ENCODE peak calls at places on chromosomes 3 and 15, in six cellular contexts. I is caudate nucleus, S is SJSA1, V is neuronal stem cell, U is adrenal gland, K is brain microvascular endothelial cell. A is an unnamed sample.

GRCh38 chr3:139421459-139421858 is 32.0 kb upstream of the COPB2 start:
- DNase-seq in U (no peak), I (no peak), S (no peak), K (no peak), V (no peak), A (no peak)

GRCh38 chr15:28023933-28024888 is 74.9 kb downstream of the OCA2 start:
- DNase-seq in I (no peak), K (no peak), V (no peak), U (no peak), S (no peak), A (no peak)

GRCh38 chr3:172094621-172095557 is 55.5 kb downstream of the FNDC3B start:
- DNase-seq in S (no peak), I (no peak), K (peak), V (no peak), U (no peak), A (no peak)

GRCh38 chr3:11832964-11833621 is 13.6 kb downstream of the TAMM41 start:
- DNase-seq in U (peak), S (no peak), K (peak), I (no peak), V (no peak), A (no peak)

GRCh38 chr3:137792633-137793271 is 28.6 kb downstream of the SOX14 start:
- DNase-seq in I (no peak), K (peak), V (no peak), U (no peak), S (no peak), A (no peak)

GRCh38 chr3:11346416-11346815 is 74.2 kb downstream of the ATG7 start:
- DNase-seq in U (no peak), K (no peak), I (no peak), V (no peak), S (no peak), A (peak)

GRCh38 chr3:186630950-186631624 is 9.1 kb upstream of the FETUB start:
- DNase-seq in S (no peak), U (no peak), I (no peak), V (no peak), K (no peak), A (no peak)

GRCh38 chr3:4508048-4508981 is 15.2 kb downstream of the ITPR1 start:
- DNase-seq in U (no peak), S (no peak), K (no peak), V (no peak), I (no peak), A (no peak)

GRCh38 chr15:92809064-92809879 is 90.9 kb upstream of the CHD2 start:
- DNase-seq in S (peak), V (peak), U (peak), I (peak), K (peak), A (peak)

GRCh38 chr3:170908235-170909116 is at the start of gene EIF5A2:
- DNase-seq in I (peak), S (peak), K (peak), V (peak), U (peak), A (peak)

GRCh38 chr3:141427764-141428163 is 59.1 kb upstream of the RASA2 start:
- DNase-seq in V (no peak), K (no peak), I (no peak), S (no peak), U (no peak), A (no peak)

GRCh38 chr3:95438274-95438673 is 1375.4 kb downstream of the NSUN3 start:
- DNase-seq in I (no peak), S (no peak), V (no peak), U (no peak), K (no peak), A (no peak)

GRCh38 chr15:69234676-69235075 is 64.0 kb upstream of the PAQR5 start:
- DNase-seq in V (no peak), I (no peak), U (no peak), S (no peak), K (no peak), A (no peak)

GRCh38 chr3:4261411-4261810 is 41.8 kb upstream of the SETMAR start:
- DNase-seq in I (no peak), U (no peak), V (no peak), S (no peak), K (no peak), A (no peak)

GRCh38 chr3:186638259-186638658 is 1.9 kb upstream of the FETUB start:
- DNase-seq in K (no peak), I (no peak), U (no peak), V (no peak), S (no peak), A (no peak)

GRCh38 chr3:182596673-182597410 is 196.5 kb upstream of the ATP11B start:
- DNase-seq in K (no peak), S (no peak), I (no peak), V (no peak), U (no peak), A (no peak)

GRCh38 chr3:95705786-95706418 is 1108.5 kb upstream of the EPHA6 start:
- DNase-seq in I (no peak), V (no peak), K (no peak), S (no peak), U (no peak), A (no peak)

GRCh38 chr3:157789162-157789561 is 285.9 kb upstream of the VEPH1 start:
- DNase-seq in I (no peak), S (no peak), U (no peak), V (no peak), K (no peak), A (no peak)

GRCh38 chr15:40843885-40844542 is at the start of gene SPINT1:
- DNase-seq in I (no peak), V (no peak), S (no peak), U (no peak), K (no peak), A (no peak)

GRCh38 chr15:45429974-45430792 is 51.8 kb upstream of the GATM start:
- DNase-seq in S (peak), I (no peak), U (peak), V (peak), K (peak), A (peak)

GRCh38 chr3:87025636-87026035 is 34.7 kb upstream of the VGLL3 start:
- DNase-seq in I (no peak), K (no peak), V (no peak), S (no peak), U (no peak), A (no peak)

GRCh38 chr3:141230293-141230692 is 1.3 kb upstream of the PXYLP1 start:
- DNase-seq in U (no peak), S (no peak), I (no peak), V (no peak), K (no peak), A (no peak)

GRCh38 chr15:60814062-60814461 is 335.1 kb upstream of the ICE2 start:
- DNase-seq in U (no peak), I (no peak), V (no peak), K (no peak), S (no peak), A (no peak)

GRCh38 chr3:20077054-20077453 is 36.8 kb downstream of the KAT2B start:
- DNase-seq in I (no peak), V (no peak), U (no peak), K (no peak), S (no peak), A (no peak)

GRCh38 chr15:56732881-56733130 is 503 bp downstream of the ZNF280D start:
- DNase-seq in I (no peak), K (peak), S (no peak), V (no peak), U (peak), A (no peak)

GRCh38 chr3:88195951-88196434 is 46.2 kb downstream of the C3orf38 start:
- DNase-seq in V (no peak), K (peak), S (no peak), U (no peak), I (no peak), A (peak)

GRCh38 chr15:72117448-72117697 is 577 bp downstream of the MYO9A start:
- DNase-seq in U (peak), S (peak), V (peak), K (peak), I (no peak), A (peak)

GRCh38 chr3:122668930-122669730 is 11.5 kb upstream of the PARP14 start:
- DNase-seq in I (no peak), K (peak), U (no peak), S (no peak), V (no peak), A (peak)

GRCh38 chr15:99343836-99344551 is 92.7 kb downstream of the LRRC28 start:
- DNase-seq in V (no peak), S (no peak), K (no peak), U (no peak), I (no peak), A (no peak)

GRCh38 chr15:70044168-70044567 is 53.5 kb downstream of the TLE3 start:
- DNase-seq in K (no peak), I (no peak), V (no peak), U (no peak), S (no peak), A (no peak)

GRCh38 chr15:65132841-65133549 is 613 bp downstream of the PDCD7 start:
- DNase-seq in V (peak), I (no peak), U (peak), K (peak), S (peak), A (peak)

GRCh38 chr3:188244395-188244861 is 90.5 kb downstream of the LPP start:
- DNase-seq in U (no peak), S (peak), I (no peak), V (no peak), K (peak), A (no peak)

GRCh38 chr3:172648736-172649135 is 62.1 kb downstream of the NCEH1 start:
- DNase-seq in V (no peak), U (no peak), I (no peak), K (no peak), S (no peak), A (no peak)

GRCh38 chr3:97820780-97821179 is 1.0 kb upstream of the CRYBG3 start:
- DNase-seq in S (no peak), I (no peak), V (no peak), K (no peak), U (no peak), A (no peak)
- H3K27ac ChIP-seq in S (no peak), I (peak), V (no peak), K (no peak), U (no peak), A (no peak)

GRCh38 chr15:76034111-76034510 is 21.9 kb upstream of the NRG4 start:
- DNase-seq in V (no peak), S (no peak), K (no peak), U (no peak), I (no peak), A (no peak)
- H3K27ac ChIP-seq in V (no peak), S (no peak), K (no peak), U (no peak), I (no peak), A (no peak)

DNA sequence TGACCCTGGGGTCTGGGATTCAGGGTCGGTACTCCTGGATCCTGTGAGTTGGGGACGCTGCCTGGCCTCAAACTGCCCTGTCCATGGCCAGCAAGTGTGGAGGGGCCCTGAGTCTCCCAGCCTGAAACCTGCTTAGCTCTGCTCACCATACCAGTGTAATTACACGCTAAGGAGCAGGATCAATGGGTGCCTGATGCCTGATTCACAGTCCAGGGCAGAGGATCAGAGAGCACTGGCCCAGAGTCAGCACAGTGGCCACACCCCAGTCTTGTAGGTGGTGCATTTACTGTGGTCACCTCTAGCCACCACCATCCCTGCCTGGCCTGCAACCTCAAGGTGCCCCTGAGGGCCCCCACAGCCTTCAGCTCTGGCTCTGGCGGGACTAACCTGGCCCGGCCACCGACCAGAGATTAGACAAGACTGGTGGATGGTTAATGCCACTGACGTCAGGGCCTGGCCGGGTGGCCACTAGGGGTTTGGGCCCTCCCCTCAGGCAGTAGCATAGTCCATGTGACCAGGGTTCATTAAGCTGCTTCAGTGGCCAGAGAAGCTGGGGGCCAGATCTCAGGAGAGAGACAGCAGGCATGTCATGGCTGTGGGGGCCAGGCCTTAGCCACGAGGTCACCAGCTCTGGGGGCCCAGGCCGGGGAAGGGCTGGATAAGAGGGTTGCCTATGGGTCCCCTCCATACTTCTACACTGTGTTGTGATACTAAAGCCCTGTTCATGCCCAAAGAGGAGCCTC is 3.3 kb upstream of the SLC38A3 start:
- DNase-seq in K (no peak), I (no peak), U (no peak), V (no peak), S (no peak), A (no peak)
- H3K27ac ChIP-seq in K (no peak), I (no peak), U (no peak), V (no peak), S (no peak), A (no peak)

DNA sequence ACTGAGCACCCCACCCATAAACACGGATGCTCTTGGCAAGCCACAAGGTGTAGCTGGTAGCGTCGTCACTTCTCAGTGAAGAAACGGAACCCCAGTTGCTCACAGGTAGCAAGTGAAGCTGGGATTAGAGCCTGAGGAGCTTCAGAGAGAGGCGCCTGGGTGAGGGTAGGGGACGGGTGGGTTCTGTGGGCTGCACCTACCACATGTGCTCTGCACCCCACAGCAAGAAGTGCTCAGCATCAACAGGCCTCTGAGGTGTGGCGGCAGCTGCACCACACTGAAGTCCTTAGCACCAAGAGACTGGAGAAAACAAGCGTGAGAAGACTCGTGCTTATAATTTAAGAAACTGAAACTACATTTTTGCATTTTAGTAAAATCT is 9.8 kb downstream of the MAP6D1 start:
- DNase-seq in V (no peak), S (no peak), K (no peak), U (no peak), I (no peak), A (no peak)
- H3K27ac ChIP-seq in V (no peak), S (no peak), K (no peak), U (no peak), I (peak), A (no peak)

GRCh38 chr3:41222508-41222907 is 23.2 kb downstream of the CTNNB1 start:
- DNase-seq in U (no peak), S (no peak), K (no peak), V (no peak), I (no peak), A (no peak)

GRCh38 chr3:41223691-41224090 is 24.4 kb downstream of the CTNNB1 start:
- DNase-seq in K (no peak), V (no peak), S (no peak), U (no peak), I (no peak), A (no peak)

GRCh38 chr3:41222012-41222411 is 22.7 kb downstream of the CTNNB1 start:
- DNase-seq in S (no peak), I (no peak), U (no peak), K (no peak), V (no peak), A (no peak)

GRCh38 chr3:41223078-41223477 is 23.8 kb downstream of the CTNNB1 start:
- DNase-seq in S (no peak), I (no peak), U (no peak), V (no peak), K (no peak), A (no peak)

GRCh38 chr3:41224120-41224806 is 25.0 kb downstream of the CTNNB1 start:
- DNase-seq in I (no peak), U (no peak), S (no peak), V (no peak), K (peak), A (peak)
- H3K27ac ChIP-seq in I (no peak), U (no peak), S (no peak), V (no peak), K (peak), A (no peak)

GRCh38 chr3:184068344-184068743 is 15.5 kb downstream of the HTR3C start:
- DNase-seq in V (no peak), U (peak), I (no peak), K (no peak), S (no peak), A (no peak)
- H3K27ac ChIP-seq in V (no peak), U (no peak), I (no peak), K (no peak), S (no peak), A (no peak)

GRCh38 chr15:66730168-66731014 is 28.4 kb downstream of the SMAD6 start:
- DNase-seq in U (no peak), K (peak), I (no peak), S (peak), V (no peak), A (no peak)
- H3K27ac ChIP-seq in U (no peak), K (peak), I (no peak), S (peak), V (no peak), A (peak)

A was measured in AG04450.